ENCODE peak calls at places on chromosomes 6 and 20, in ten cellular contexts. R, I, T, H, G, L, X, Z, N and D are unnamed samples.

GRCh38 chr20:7503501-7503900 is 436.8 kb downstream of the HAO1 start:
- DNase-seq in G (no peak), H (no peak), L (no peak), Z (no peak), T (peak; percentile 16), R (no peak), X (no peak), I (no peak), N (no peak), D (no peak)

GRCh38 chr6:73371984-73372383 is 2.3 kb upstream of the OOEP start:
- DNase-seq in N (no peak), Z (no peak), H (no peak), T (no peak), I (no peak), R (no peak), X (no peak), L (no peak), G (no peak), D (no peak)

GRCh38 chr20:44245977-44246376 is 1.1 kb upstream of the GDAP1L1 start:
- DNase-seq in X (no peak), L (no peak), N (no peak), Z (no peak), I (no peak), G (no peak), H (no peak), T (no peak), R (no peak), D (no peak)

GRCh38 chr20:4926531-4927156 is 74.7 kb downstream of the SLC23A2 start:
- DNase-seq in Z (no peak), R (no peak), G (no peak), X (no peak), L (no peak), H (no peak), N (no peak), I (no peak), T (no peak), D (no peak)

GRCh38 chr6:130849501-130850039 is 22.4 kb downstream of the SMLR1 start:
- DNase-seq in I (no peak), R (no peak), Z (no peak), T (no peak), X (no peak), L (no peak), H (no peak), N (no peak), G (no peak), D (no peak)

GRCh38 chr6:43716099-43716498 is 28.5 kb upstream of the MRPS18A start:
- DNase-seq in L (no peak), H (no peak), X (no peak), Z (no peak), R (no peak), T (no peak), I (no peak), N (no peak), G (no peak), D (no peak)

GRCh38 chr20:49790077-49790798 is 22.4 kb upstream of the SLC9A8 start:
- DNase-seq in Z (no peak), T (peak; percentile 57), G (no peak), R (peak; percentile 73), X (peak; percentile 89), H (peak; percentile 59), I (no peak), N (no peak), L (no peak), D (peak; percentile 74)

GRCh38 chr6:423799-424345 is 32.3 kb downstream of the IRF4 start:
- DNase-seq in G (no peak), I (no peak), L (no peak), H (no peak), N (no peak), Z (no peak), X (no peak), R (no peak), T (no peak), D (no peak)

GRCh38 chr6:37137201-37137880 is 32.6 kb upstream of the PIM1 start:
- DNase-seq in Z (no peak), N (no peak), H (peak; percentile 97), G (no peak), X (peak; percentile 94), R (peak; percentile 99), I (peak; percentile 48), L (peak; percentile 27), T (no peak), D (no peak)

GRCh38 chr20:50867805-50868204 is 63.4 kb downstream of the ADNP start:
- DNase-seq in T (no peak), H (no peak), X (no peak), L (no peak), N (no peak), R (no peak), G (no peak), I (no peak), Z (no peak), D (no peak)

GRCh38 chr6:163984446-163984936 is 570.0 kb downstream of the QKI start:
- DNase-seq in L (no peak), H (no peak), Z (no peak), R (peak; percentile 11), X (no peak), G (no peak), N (no peak), T (no peak), I (no peak), D (no peak)